ENCODE peak calls at places on chromosomes 2 and 18, in nine cellular contexts. W, A, F, Y, M, L, P, N and U are unnamed samples.

GRCh38 chr2:138237657-138238384 is 263.7 kb upstream of the SPOPL start:
- DNase-seq in W (no peak), A (no peak), F (no peak), Y (no peak), M (no peak), L (no peak), P (no peak), N (no peak), U (no peak)

GRCh38 chr2:240786871-240787311 is 33.1 kb downstream of the KIF1A start:
- DNase-seq in W (no peak), A (no peak), F (no peak), Y (no peak), M (no peak), L (peak), P (no peak), N (no peak), U (no peak)

GRCh38 chr2:121897335-121897970 is 142.0 kb downstream of the TSN start:
- DNase-seq in W (no peak), A (peak), F (peak), Y (peak), M (peak), L (peak), P (peak), N (no peak), U (no peak)

GRCh38 chr2:120601566-120601965 is 134.1 kb upstream of the GLI2 start:
- DNase-seq in W (no peak), A (no peak), F (no peak), Y (no peak), M (no peak), L (no peak), P (no peak), N (no peak), U (no peak)

GRCh38 chr18:23141022-23141999 is 6.0 kb downstream of the CABLES1 start:
- DNase-seq in W (no peak), A (peak), F (no peak), Y (no peak), M (no peak), L (no peak), P (no peak), N (peak), U (no peak)

GRCh38 chr2:112920923-112921532 is 10.1 kb downstream of the IL37 start:
- DNase-seq in W (no peak), A (no peak), F (no peak), Y (no peak), M (no peak), L (no peak), P (no peak), N (no peak), U (no peak)

GRCh38 chr2:165852394-165852793 is 58.3 kb upstream of the GALNT3 start:
- DNase-seq in W (no peak), A (no peak), F (no peak), Y (no peak), M (no peak), L (no peak), P (no peak), N (no peak), U (no peak)

GRCh38 chr18:34397286-34397896 is 172.7 kb upstream of the NOL4 start:
- DNase-seq in W (no peak), A (no peak), F (no peak), Y (no peak), M (no peak), L (no peak), P (no peak), N (no peak), U (no peak)

GRCh38 chr2:34747643-34748042 is 1148.5 kb upstream of the FAM98A start:
- DNase-seq in W (no peak), A (no peak), F (no peak), Y (no peak), M (no peak), L (no peak), P (no peak), N (no peak), U (no peak)

GRCh38 chr2:10406491-10406890 is 41.6 kb downstream of the ODC1 start:
- DNase-seq in W (no peak), A (no peak), F (no peak), Y (no peak), M (no peak), L (no peak), P (no peak), N (no peak), U (no peak)

GRCh38 chr2:158214431-158214830 is 112.8 kb downstream of the UPP2 start:
- DNase-seq in W (no peak), A (peak), F (peak), Y (peak), M (peak), L (no peak), P (no peak), N (no peak), U (no peak)

GRCh38 chr2:159942149-159942548 is 120.3 kb downstream of the PLA2R1 start:
- DNase-seq in W (no peak), A (peak), F (no peak), Y (no peak), M (no peak), L (no peak), P (no peak), N (no peak), U (no peak)

GRCh38 chr2:226286916-226287315 is 512.7 kb downstream of the IRS1 start:
- DNase-seq in W (no peak), A (no peak), F (no peak), Y (no peak), M (no peak), L (no peak), P (no peak), N (no peak), U (no peak)

GRCh38 chr2:232315049-232315922 is 63.3 kb upstream of the ALPP start:
- DNase-seq in W (peak), A (peak), F (peak), Y (peak), M (no peak), L (no peak), P (no peak), N (no peak), U (no peak)

GRCh38 chr2:147224070-147224469 is 620.8 kb upstream of the ACVR2A start:
- DNase-seq in W (no peak), A (no peak), F (no peak), Y (no peak), M (no peak), L (no peak), P (no peak), N (no peak), U (no peak)

GRCh38 chr2:126657636-126658315 is 1.8 kb downstream of the GYPC start:
- DNase-seq in W (no peak), A (peak), F (peak), Y (peak), M (peak), L (peak), P (peak), N (peak), U (no peak)

GRCh38 chr2:207317358-207317984 is 151.7 kb upstream of the KLF7 start:
- DNase-seq in W (no peak), A (peak), F (no peak), Y (no peak), M (no peak), L (no peak), P (no peak), N (no peak), U (no peak)

GRCh38 chr2:61210332-61210981 is 48.5 kb downstream of the C2orf74 start:
- DNase-seq in W (no peak), A (peak), F (no peak), Y (no peak), M (no peak), L (no peak), P (no peak), N (no peak), U (no peak)

GRCh38 chr18:49494660-49495059 is 7.6 kb upstream of the C18orf32 start:
- DNase-seq in W (no peak), A (no peak), F (no peak), Y (no peak), M (no peak), L (no peak), P (no peak), N (no peak), U (no peak)

GRCh38 chr2:64120008-64120407 is 24.2 kb downstream of the PELI1 start:
- DNase-seq in W (no peak), A (no peak), F (no peak), Y (no peak), M (no peak), L (no peak), P (no peak), N (no peak), U (no peak)

GRCh38 chr2:145114726-145115125 is 594.8 kb upstream of the ZEB2 start:
- DNase-seq in W (no peak), A (no peak), F (no peak), Y (no peak), M (no peak), L (no peak), P (no peak), N (no peak), U (no peak)

GRCh38 chr2:239150125-239151011 is 250.5 kb downstream of the HDAC4 start:
- DNase-seq in W (peak), A (no peak), F (no peak), Y (no peak), M (no peak), L (peak), P (no peak), N (no peak), U (peak)

GRCh38 chr2:197255550-197255949 is 55.0 kb downstream of the ANKRD44 start:
- DNase-seq in W (peak), A (peak), F (peak), Y (peak), M (no peak), L (peak), P (peak), N (peak), U (no peak)

GRCh38 chr2:161788175-161788574 is 164.0 kb downstream of the SLC4A10 start:
- DNase-seq in W (no peak), A (no peak), F (no peak), Y (no peak), M (no peak), L (no peak), P (no peak), N (no peak), U (no peak)
- TF ChIP-seq CTCF in W (no peak), A (no peak), F (no peak), Y (no peak), M (no peak), L (no peak), P (no peak), N (no peak), U (no peak)

GRCh38 chr2:20108655-20109396 is 57.4 kb upstream of the LAPTM4A start:
- DNase-seq in W (no peak), A (peak), F (no peak), Y (no peak), M (no peak), L (no peak), P (no peak), N (peak), U (no peak)

GRCh38 chr2:20103514-20103913 is 52.1 kb upstream of the LAPTM4A start:
- DNase-seq in W (no peak), A (no peak), F (no peak), Y (no peak), M (no peak), L (no peak), P (no peak), N (no peak), U (no peak)

GRCh38 chr2:20104900-20105545 is 53.6 kb upstream of the LAPTM4A start:
- DNase-seq in W (no peak), A (no peak), F (no peak), Y (no peak), M (no peak), L (no peak), P (no peak), N (no peak), U (no peak)

GRCh38 chr2:20107776-20108175 is 56.3 kb upstream of the LAPTM4A start:
- DNase-seq in W (no peak), A (no peak), F (no peak), Y (no peak), M (no peak), L (no peak), P (no peak), N (no peak), U (no peak)

DNA sequence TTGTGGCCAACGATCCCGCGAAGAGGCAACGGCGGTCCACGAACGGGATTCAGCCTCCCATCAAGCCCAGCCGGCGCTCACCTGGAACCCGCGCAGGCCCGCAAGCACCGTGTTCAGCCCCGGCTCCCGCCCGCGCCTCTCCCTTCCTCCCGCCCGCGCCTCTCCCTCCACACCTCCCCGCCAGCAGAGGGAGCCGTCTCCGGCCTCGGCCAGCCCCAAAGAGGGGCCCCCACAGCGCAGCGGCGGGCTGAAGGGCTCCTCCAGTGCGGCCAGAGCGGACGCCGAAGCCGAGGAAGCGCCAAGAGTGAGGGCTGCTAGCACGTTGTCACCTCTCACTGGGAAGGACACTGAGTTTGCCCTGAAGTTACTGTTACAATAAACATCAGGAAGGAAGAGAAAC is 55.3 kb upstream of the LAPTM4A start:
- DNase-seq in W (no peak), A (peak), F (no peak), Y (no peak), M (no peak), L (peak), P (peak), N (peak), U (no peak)
- TF ChIP-seq CTCF in W (peak), A (peak), F (no peak), Y (no peak), M (no peak), L (peak), P (peak), N (peak), U (peak)

GRCh38 chr18:5424903-5425302 is 118.9 kb downstream of the EPB41L3 start:
- DNase-seq in W (no peak), A (peak), F (peak), Y (no peak), M (no peak), L (no peak), P (no peak), N (no peak), U (no peak)
- TF ChIP-seq CTCF in W (peak), A (peak), F (peak), Y (peak), M (peak), L (peak), P (peak), N (no peak), U (peak)

GRCh38 chr2:177106212-177106611 is 106.4 kb upstream of the HNRNPA3 start:
- DNase-seq in W (no peak), A (no peak), F (peak), Y (no peak), M (no peak), L (no peak), P (no peak), N (no peak), U (no peak)
- TF ChIP-seq CTCF in W (no peak), A (no peak), F (no peak), Y (peak), M (peak), L (no peak), P (peak), N (no peak), U (peak)

DNA sequence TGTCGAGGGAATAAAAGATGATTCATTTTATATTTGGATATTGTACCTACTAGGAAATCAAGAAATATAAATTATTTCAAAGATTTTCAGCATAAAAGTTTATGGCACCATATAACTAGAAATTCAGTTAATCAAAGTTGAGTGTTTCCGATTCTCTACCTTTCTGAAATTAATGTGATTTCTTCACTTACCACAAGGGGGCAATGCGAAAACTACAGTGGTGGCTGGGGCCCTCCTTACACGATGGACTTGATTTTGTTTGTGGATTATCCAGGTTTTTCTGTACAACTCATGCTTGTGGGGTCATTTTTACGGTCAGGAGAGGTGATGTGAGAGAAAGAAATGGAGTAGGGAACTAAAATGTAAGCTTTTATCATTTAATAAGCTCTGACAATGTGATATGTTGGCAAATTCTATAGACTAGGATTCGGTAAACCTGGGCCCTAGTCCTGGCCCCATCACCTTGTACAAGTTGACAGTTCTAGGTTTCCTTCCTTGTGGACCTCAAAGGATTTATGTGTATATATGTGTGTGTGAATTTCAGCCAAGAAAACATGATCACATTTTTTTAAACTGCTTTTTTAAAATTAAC is 47.6 kb downstream of the G6PC2 start:
- DNase-seq in W (no peak), A (peak), F (no peak), Y (peak), M (peak), L (peak), P (no peak), N (no peak), U (no peak)
- TF ChIP-seq CTCF in W (no peak), A (peak), F (peak), Y (peak), M (peak), L (peak), P (peak), N (peak), U (peak)

GRCh38 chr2:79512442-79513401 is at the start of gene CTNNA2:
- DNase-seq in W (peak), A (peak), F (peak), Y (peak), M (peak), L (peak), P (peak), N (peak), U (peak)
- TF ChIP-seq CTCF in W (peak), A (no peak), F (no peak), Y (no peak), M (peak), L (peak), P (peak), N (no peak), U (peak)

GRCh38 chr2:37348155-37348554 is 3.7 kb downstream of the QPCT start:
- DNase-seq in W (no peak), A (no peak), F (no peak), Y (no peak), M (no peak), L (no peak), P (no peak), N (no peak), U (no peak)

GRCh38 chr2:37342636-37343211 is 1.7 kb upstream of the QPCT start:
- DNase-seq in W (no peak), A (no peak), F (no peak), Y (no peak), M (no peak), L (no peak), P (no peak), N (no peak), U (no peak)

GRCh38 chr2:37344453-37345361 is at the start of gene QPCT:
- DNase-seq in W (no peak), A (peak), F (peak), Y (peak), M (peak), L (no peak), P (no peak), N (peak), U (no peak)

GRCh38 chr2:37340637-37341036 is 3.8 kb upstream of the QPCT start:
- DNase-seq in W (no peak), A (no peak), F (no peak), Y (no peak), M (no peak), L (no peak), P (no peak), N (no peak), U (no peak)

GRCh38 chr2:37343537-37344434 is 644 bp upstream of the QPCT start:
- DNase-seq in W (peak), A (peak), F (no peak), Y (no peak), M (no peak), L (no peak), P (no peak), N (no peak), U (no peak)
- TF ChIP-seq CTCF in W (no peak), A (peak), F (no peak), Y (no peak), M (no peak), L (peak), P (peak), N (no peak), U (peak)

GRCh38 chr2:52818958-52819357 is 948.6 kb upstream of the CHAC2 start:
- DNase-seq in W (no peak), A (no peak), F (no peak), Y (no peak), M (no peak), L (no peak), P (no peak), N (no peak), U (no peak)

DNA sequence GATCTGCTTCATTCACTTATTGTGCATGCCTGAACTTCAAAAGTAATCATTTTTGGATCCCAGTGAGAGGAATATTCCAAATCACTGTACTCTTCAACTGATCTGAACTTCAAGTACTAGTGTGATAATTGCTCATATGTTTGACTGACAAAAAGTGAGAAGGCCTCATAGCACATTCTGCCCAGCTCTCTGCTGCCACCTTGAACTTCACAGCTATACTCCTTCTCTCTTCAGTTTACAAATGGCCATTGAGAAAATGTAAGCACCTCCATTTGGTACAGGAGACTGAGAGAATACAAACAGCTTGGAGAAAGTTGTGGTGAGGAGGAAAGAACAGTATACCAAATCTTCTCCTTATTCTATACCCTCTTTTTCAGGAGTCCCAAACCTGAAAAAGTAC is 946.0 kb upstream of the CHAC2 start:
- DNase-seq in W (no peak), A (no peak), F (no peak), Y (no peak), M (no peak), L (no peak), P (no peak), N (no peak), U (no peak)
- TF ChIP-seq CTCF in W (no peak), A (no peak), F (no peak), Y (no peak), M (no peak), L (no peak), P (no peak), N (no peak), U (no peak)

DNA sequence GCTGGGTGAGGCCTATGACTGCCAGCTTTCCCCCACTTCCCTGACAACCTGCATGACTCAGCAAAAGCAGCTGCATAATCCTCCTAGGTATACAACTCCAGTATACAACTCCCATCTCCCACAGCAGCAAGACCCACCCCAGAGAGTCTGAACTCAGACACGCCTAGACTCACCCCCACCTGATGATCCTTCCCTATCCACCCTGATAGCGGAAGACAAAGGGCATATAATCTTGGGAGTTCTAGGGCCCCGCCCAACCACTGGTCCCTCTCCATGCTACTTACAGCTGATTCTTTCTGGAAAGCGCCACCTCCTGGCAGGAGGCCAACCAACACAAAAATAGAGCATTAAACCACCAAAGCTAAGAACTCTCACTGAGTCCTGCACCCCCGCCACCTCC is 296.5 kb downstream of the DCC start:
- DNase-seq in W (no peak), A (no peak), F (no peak), Y (no peak), M (no peak), L (no peak), P (no peak), N (no peak), U (no peak)
- TF ChIP-seq CTCF in W (no peak), A (no peak), F (no peak), Y (no peak), M (no peak), L (no peak), P (peak), N (no peak), U (no peak)

DNA sequence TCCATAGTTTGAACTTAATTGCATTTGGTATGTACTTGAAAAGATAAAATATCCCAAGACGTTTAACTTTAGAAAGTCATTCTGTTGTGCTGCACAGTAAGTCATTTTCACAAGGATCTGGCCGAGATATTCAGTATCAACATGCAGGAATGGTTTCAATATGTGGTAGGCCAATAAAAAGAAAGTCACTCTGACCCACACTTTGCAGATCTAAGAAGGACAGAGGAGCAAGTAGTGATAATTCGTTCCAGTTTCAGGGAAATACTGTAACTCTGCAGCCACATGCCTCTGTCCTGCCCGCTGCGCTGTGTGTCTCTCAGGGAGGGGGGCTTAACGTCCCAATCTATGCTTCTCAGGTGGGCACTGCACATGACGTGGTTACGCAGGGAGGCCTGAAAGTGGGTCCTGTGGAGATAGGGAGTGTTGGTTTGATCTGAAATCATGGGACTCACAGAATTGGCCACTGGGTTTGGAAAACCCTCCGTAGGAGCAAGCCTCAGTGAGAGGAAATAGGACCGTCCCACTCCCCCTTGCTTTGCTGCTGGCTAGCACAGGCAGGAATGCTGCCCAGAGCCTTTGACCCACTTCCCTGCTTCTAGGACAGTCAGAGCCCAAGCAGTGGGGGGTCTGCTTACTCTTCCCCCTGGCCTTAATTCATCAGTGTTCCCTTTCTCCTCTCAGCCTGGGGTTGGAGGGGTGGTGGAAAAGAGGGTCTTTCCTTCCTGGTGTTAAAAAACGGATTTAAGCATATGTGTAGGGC is 314.7 kb upstream of the SPRED2 start:
- DNase-seq in W (no peak), A (no peak), F (no peak), Y (no peak), M (no peak), L (peak), P (no peak), N (no peak), U (no peak)
- TF ChIP-seq CTCF in W (no peak), A (no peak), F (no peak), Y (no peak), M (no peak), L (no peak), P (no peak), N (no peak), U (no peak)